ENCODE peak calls at places on chromosomes 13 and 19, in eight cellular contexts. One of them, this sample, is unnamed.

GRCh38 chr19:48920949-48921348 is 12.6 kb upstream of the DHDH start:
- DNase-seq in NCI-H1092: no peak
- DNase-seq in kidney tubule cell: no peak
- DNase-seq in NCI-H187 treated with DMSO at 0.1 percent for 48 hours: no peak
- DNase-seq in mucosa of gallbladder: no peak
- DNase-seq in cardiac muscle cell: no peak
- DNase-seq in memory B cell: no peak
- DNase-seq in AG04450: no peak
- DNase-seq in this sample: no peak

GRCh38 chr13:110413311-110414040 is 106.4 kb downstream of the COL4A2 start:
- DNase-seq in NCI-H1092: no peak
- DNase-seq in kidney tubule cell: no peak
- DNase-seq in NCI-H187 treated with DMSO at 0.1 percent for 48 hours: no peak
- DNase-seq in mucosa of gallbladder: no peak
- DNase-seq in cardiac muscle cell: no peak
- DNase-seq in memory B cell: no peak
- DNase-seq in AG04450: no peak
- DNase-seq in this sample: no peak

GRCh38 chr13:25978961-25979360 is 72.9 kb downstream of the SHISA2 start:
- DNase-seq in NCI-H1092: no peak
- DNase-seq in kidney tubule cell: peak
- DNase-seq in NCI-H187 treated with DMSO at 0.1 percent for 48 hours: no peak
- DNase-seq in mucosa of gallbladder: no peak
- DNase-seq in cardiac muscle cell: no peak
- DNase-seq in memory B cell: no peak
- DNase-seq in AG04450: no peak
- DNase-seq in this sample: peak

GRCh38 chr13:64457976-64458375 is 2772.2 kb downstream of the PCDH9 start:
- DNase-seq in NCI-H1092: no peak
- DNase-seq in kidney tubule cell: no peak
- DNase-seq in NCI-H187 treated with DMSO at 0.1 percent for 48 hours: no peak
- DNase-seq in mucosa of gallbladder: no peak
- DNase-seq in cardiac muscle cell: peak
- DNase-seq in memory B cell: no peak
- DNase-seq in AG04450: no peak
- DNase-seq in this sample: no peak

GRCh38 chr19:11191273-11191755 is 6.0 kb downstream of the KANK2 start:
- DNase-seq in NCI-H1092: no peak
- DNase-seq in kidney tubule cell: peak
- DNase-seq in NCI-H187 treated with DMSO at 0.1 percent for 48 hours: no peak
- DNase-seq in mucosa of gallbladder: no peak
- DNase-seq in cardiac muscle cell: peak
- DNase-seq in memory B cell: no peak
- DNase-seq in AG04450: no peak
- DNase-seq in this sample: peak

GRCh38 chr13:32211788-32212187 is 103.4 kb downstream of the ZAR1L start:
- DNase-seq in NCI-H1092: no peak
- DNase-seq in kidney tubule cell: no peak
- DNase-seq in NCI-H187 treated with DMSO at 0.1 percent for 48 hours: no peak
- DNase-seq in mucosa of gallbladder: no peak
- DNase-seq in cardiac muscle cell: peak
- DNase-seq in memory B cell: no peak
- DNase-seq in AG04450: peak
- DNase-seq in this sample: peak

GRCh38 chr19:3075605-3076431 is 13.5 kb upstream of the TLE5 start:
- DNase-seq in NCI-H1092: peak
- DNase-seq in kidney tubule cell: peak
- DNase-seq in NCI-H187 treated with DMSO at 0.1 percent for 48 hours: no peak
- DNase-seq in mucosa of gallbladder: peak
- DNase-seq in cardiac muscle cell: peak
- DNase-seq in memory B cell: peak
- DNase-seq in AG04450: no peak
- DNase-seq in this sample: no peak

GRCh38 chr13:72290962-72291681 is 424.1 kb upstream of the DACH1 start:
- DNase-seq in NCI-H1092: no peak
- DNase-seq in kidney tubule cell: peak
- DNase-seq in NCI-H187 treated with DMSO at 0.1 percent for 48 hours: no peak
- DNase-seq in mucosa of gallbladder: no peak
- DNase-seq in cardiac muscle cell: peak
- DNase-seq in memory B cell: no peak
- DNase-seq in AG04450: no peak
- DNase-seq in this sample: peak

GRCh38 chr13:80168089-80168850 is 172.7 kb downstream of the SPRY2 start:
- DNase-seq in NCI-H1092: no peak
- DNase-seq in kidney tubule cell: no peak
- DNase-seq in NCI-H187 treated with DMSO at 0.1 percent for 48 hours: no peak
- DNase-seq in mucosa of gallbladder: no peak
- DNase-seq in cardiac muscle cell: peak
- DNase-seq in memory B cell: no peak
- DNase-seq in AG04450: no peak
- DNase-seq in this sample: peak

GRCh38 chr19:54439174-54439851 is 9.7 kb upstream of the LENG8 start:
- DNase-seq in NCI-H1092: no peak
- DNase-seq in kidney tubule cell: peak
- DNase-seq in NCI-H187 treated with DMSO at 0.1 percent for 48 hours: no peak
- DNase-seq in mucosa of gallbladder: peak
- DNase-seq in cardiac muscle cell: peak
- DNase-seq in memory B cell: no peak
- DNase-seq in AG04450: no peak
- DNase-seq in this sample: peak

GRCh38 chr13:110593430-110594130 is 21.8 kb upstream of the NAXD start:
- DNase-seq in NCI-H1092: no peak
- DNase-seq in kidney tubule cell: peak
- DNase-seq in NCI-H187 treated with DMSO at 0.1 percent for 48 hours: peak
- DNase-seq in mucosa of gallbladder: peak
- DNase-seq in cardiac muscle cell: peak
- DNase-seq in memory B cell: no peak
- DNase-seq in AG04450: no peak
- DNase-seq in this sample: peak

GRCh38 chr13:37443538-37443937 is 155.0 kb downstream of the POSTN start:
- DNase-seq in NCI-H1092: no peak
- DNase-seq in kidney tubule cell: peak
- DNase-seq in NCI-H187 treated with DMSO at 0.1 percent for 48 hours: no peak
- DNase-seq in mucosa of gallbladder: no peak
- DNase-seq in cardiac muscle cell: peak
- DNase-seq in memory B cell: no peak
- DNase-seq in AG04450: peak
- DNase-seq in this sample: peak

GRCh38 chr19:2488405-2488941 is 12.5 kb downstream of the GADD45B start:
- DNase-seq in NCI-H1092: no peak
- DNase-seq in kidney tubule cell: no peak
- DNase-seq in NCI-H187 treated with DMSO at 0.1 percent for 48 hours: no peak
- DNase-seq in mucosa of gallbladder: no peak
- DNase-seq in cardiac muscle cell: no peak
- DNase-seq in memory B cell: no peak
- DNase-seq in AG04450: no peak
- DNase-seq in this sample: no peak

GRCh38 chr19:4130635-4131438 is 6.9 kb upstream of the MAP2K2 start:
- DNase-seq in NCI-H1092: no peak
- DNase-seq in kidney tubule cell: peak
- DNase-seq in NCI-H187 treated with DMSO at 0.1 percent for 48 hours: no peak
- DNase-seq in mucosa of gallbladder: no peak
- DNase-seq in cardiac muscle cell: peak
- DNase-seq in memory B cell: no peak
- DNase-seq in AG04450: peak
- DNase-seq in this sample: peak

GRCh38 chr13:74730556-74731331 is 596.5 kb upstream of the KLF12 start:
- DNase-seq in NCI-H1092: no peak
- DNase-seq in kidney tubule cell: no peak
- DNase-seq in NCI-H187 treated with DMSO at 0.1 percent for 48 hours: no peak
- DNase-seq in mucosa of gallbladder: no peak
- DNase-seq in cardiac muscle cell: peak
- DNase-seq in memory B cell: no peak
- DNase-seq in AG04450: no peak
- DNase-seq in this sample: no peak

GRCh38 chr19:55131421-55131820 is 14.0 kb upstream of the PPP1R12C start:
- DNase-seq in NCI-H1092: no peak
- DNase-seq in kidney tubule cell: no peak
- DNase-seq in NCI-H187 treated with DMSO at 0.1 percent for 48 hours: no peak
- DNase-seq in mucosa of gallbladder: no peak
- DNase-seq in cardiac muscle cell: no peak
- DNase-seq in memory B cell: no peak
- DNase-seq in AG04450: no peak
- DNase-seq in this sample: no peak

GRCh38 chr13:48709213-48709612 is 55.5 kb downstream of the CYSLTR2 start:
- DNase-seq in NCI-H1092: no peak
- DNase-seq in kidney tubule cell: no peak
- DNase-seq in NCI-H187 treated with DMSO at 0.1 percent for 48 hours: no peak
- DNase-seq in mucosa of gallbladder: no peak
- DNase-seq in cardiac muscle cell: no peak
- DNase-seq in memory B cell: no peak
- DNase-seq in AG04450: no peak
- DNase-seq in this sample: no peak

GRCh38 chr19:38556521-38557174 is 61.1 kb downstream of the MAP4K1 start:
- DNase-seq in NCI-H1092: no peak
- DNase-seq in kidney tubule cell: no peak
- DNase-seq in NCI-H187 treated with DMSO at 0.1 percent for 48 hours: no peak
- DNase-seq in mucosa of gallbladder: no peak
- DNase-seq in cardiac muscle cell: peak
- DNase-seq in memory B cell: no peak
- DNase-seq in AG04450: no peak
- DNase-seq in this sample: no peak

GRCh38 chr19:18377026-18377425 is 8.9 kb upstream of the GDF15 start:
- DNase-seq in NCI-H1092: no peak
- DNase-seq in kidney tubule cell: no peak
- DNase-seq in NCI-H187 treated with DMSO at 0.1 percent for 48 hours: no peak
- DNase-seq in mucosa of gallbladder: no peak
- DNase-seq in cardiac muscle cell: no peak
- DNase-seq in memory B cell: no peak
- DNase-seq in AG04450: no peak
- DNase-seq in this sample: no peak

GRCh38 chr19:18858906-18859646 is 27.3 kb downstream of the UPF1 start:
- DNase-seq in NCI-H1092: no peak
- DNase-seq in kidney tubule cell: no peak
- DNase-seq in NCI-H187 treated with DMSO at 0.1 percent for 48 hours: no peak
- DNase-seq in mucosa of gallbladder: no peak
- DNase-seq in cardiac muscle cell: no peak
- DNase-seq in memory B cell: no peak
- DNase-seq in AG04450: no peak
- DNase-seq in this sample: no peak

GRCh38 chr19:18789883-18790565 is 1.1 kb downstream of the COMP start:
- DNase-seq in NCI-H1092: no peak
- DNase-seq in kidney tubule cell: no peak
- DNase-seq in NCI-H187 treated with DMSO at 0.1 percent for 48 hours: no peak
- DNase-seq in mucosa of gallbladder: no peak
- DNase-seq in cardiac muscle cell: peak
- DNase-seq in memory B cell: no peak
- DNase-seq in AG04450: no peak
- DNase-seq in this sample: no peak

GRCh38 chr13:51412431-51412830 is 40.4 kb downstream of the INTS6 start:
- DNase-seq in NCI-H1092: no peak
- DNase-seq in kidney tubule cell: no peak
- DNase-seq in NCI-H187 treated with DMSO at 0.1 percent for 48 hours: no peak
- DNase-seq in mucosa of gallbladder: no peak
- DNase-seq in cardiac muscle cell: no peak
- DNase-seq in memory B cell: no peak
- DNase-seq in AG04450: no peak
- DNase-seq in this sample: no peak

GRCh38 chr19:5480427-5480836 is 25.2 kb downstream of the ZNRF4 start:
- DNase-seq in NCI-H1092: peak
- DNase-seq in kidney tubule cell: peak
- DNase-seq in NCI-H187 treated with DMSO at 0.1 percent for 48 hours: no peak
- DNase-seq in mucosa of gallbladder: no peak
- DNase-seq in cardiac muscle cell: peak
- DNase-seq in memory B cell: peak
- DNase-seq in AG04450: no peak
- DNase-seq in this sample: peak

GRCh38 chr13:102914629-102914935 is 68.8 kb downstream of the ERCC5 start:
- DNase-seq in NCI-H1092: no peak
- DNase-seq in kidney tubule cell: no peak
- DNase-seq in NCI-H187 treated with DMSO at 0.1 percent for 48 hours: no peak
- DNase-seq in mucosa of gallbladder: no peak
- DNase-seq in cardiac muscle cell: no peak
- DNase-seq in memory B cell: no peak
- DNase-seq in AG04450: no peak
- DNase-seq in this sample: no peak

GRCh38 chr19:47331931-47332547 is at the start of gene C5AR2:
- DNase-seq in NCI-H1092: no peak
- DNase-seq in kidney tubule cell: no peak
- DNase-seq in NCI-H187 treated with DMSO at 0.1 percent for 48 hours: no peak
- DNase-seq in mucosa of gallbladder: no peak
- DNase-seq in cardiac muscle cell: no peak
- DNase-seq in memory B cell: no peak
- DNase-seq in AG04450: no peak
- DNase-seq in this sample: no peak

GRCh38 chr13:112073245-112074138 is 6.5 kb downstream of the SOX1 start:
- DNase-seq in NCI-H1092: peak
- DNase-seq in kidney tubule cell: no peak
- DNase-seq in NCI-H187 treated with DMSO at 0.1 percent for 48 hours: no peak
- DNase-seq in mucosa of gallbladder: no peak
- DNase-seq in cardiac muscle cell: no peak
- DNase-seq in memory B cell: no peak
- DNase-seq in AG04450: no peak
- DNase-seq in this sample: no peak

GRCh38 chr19:52897149-52897935 is at the start of gene ZNF320:
- DNase-seq in NCI-H1092: peak
- DNase-seq in kidney tubule cell: peak
- DNase-seq in NCI-H187 treated with DMSO at 0.1 percent for 48 hours: peak
- DNase-seq in mucosa of gallbladder: peak
- DNase-seq in cardiac muscle cell: peak
- DNase-seq in memory B cell: peak
- DNase-seq in AG04450: peak
- DNase-seq in this sample: peak

GRCh38 chr13:109088528-109088927 is 459.1 kb downstream of the MYO16 start:
- DNase-seq in NCI-H1092: no peak
- DNase-seq in kidney tubule cell: no peak
- DNase-seq in NCI-H187 treated with DMSO at 0.1 percent for 48 hours: no peak
- DNase-seq in mucosa of gallbladder: no peak
- DNase-seq in cardiac muscle cell: peak
- DNase-seq in memory B cell: no peak
- DNase-seq in AG04450: no peak
- DNase-seq in this sample: no peak

GRCh38 chr13:44629465-44630183 is 53.5 kb upstream of the TSC22D1 start:
- DNase-seq in NCI-H1092: no peak
- DNase-seq in kidney tubule cell: no peak
- DNase-seq in NCI-H187 treated with DMSO at 0.1 percent for 48 hours: no peak
- DNase-seq in mucosa of gallbladder: no peak
- DNase-seq in cardiac muscle cell: peak
- DNase-seq in memory B cell: no peak
- DNase-seq in AG04450: no peak
- DNase-seq in this sample: no peak

GRCh38 chr19:12521996-12522395 is 29.3 kb downstream of the ZNF564 start:
- DNase-seq in NCI-H1092: no peak
- DNase-seq in kidney tubule cell: no peak
- DNase-seq in NCI-H187 treated with DMSO at 0.1 percent for 48 hours: no peak
- DNase-seq in mucosa of gallbladder: no peak
- DNase-seq in cardiac muscle cell: no peak
- DNase-seq in memory B cell: no peak
- DNase-seq in AG04450: no peak
- DNase-seq in this sample: no peak

GRCh38 chr19:39557791-39558622 is 18.0 kb upstream of the EID2 start:
- DNase-seq in NCI-H1092: no peak
- DNase-seq in kidney tubule cell: peak
- DNase-seq in NCI-H187 treated with DMSO at 0.1 percent for 48 hours: no peak
- DNase-seq in mucosa of gallbladder: no peak
- DNase-seq in cardiac muscle cell: peak
- DNase-seq in memory B cell: no peak
- DNase-seq in AG04450: no peak
- DNase-seq in this sample: peak

GRCh38 chr19:40274585-40275544 is 10.3 kb downstream of the AKT2 start:
- DNase-seq in NCI-H1092: no peak
- DNase-seq in kidney tubule cell: no peak
- DNase-seq in NCI-H187 treated with DMSO at 0.1 percent for 48 hours: no peak
- DNase-seq in mucosa of gallbladder: no peak
- DNase-seq in cardiac muscle cell: no peak
- DNase-seq in memory B cell: no peak
- DNase-seq in AG04450: no peak
- DNase-seq in this sample: no peak

This sample was measured in mesenchymal stem cell.